ENCODE peak calls at places on chromosomes 3 and 15, in four cellular contexts. One of them, this sample, is unnamed.
A peak's percentile ranks its signal among the peaks of the same experiment; 100 is the strongest.

GRCh38 chr15:38895326-38896282 is 331.0 kb upstream of the RASGRP1 start:
- DNase-seq in IMR-90: peak; percentile 89
- DNase-seq in H9: no peak
- DNase-seq in H1: no peak
- DNase-seq in this sample: no peak

GRCh38 chr3:142930510-142930909 is 33.0 kb downstream of the PAQR9 start:
- DNase-seq in IMR-90: no peak
- DNase-seq in H9: no peak
- DNase-seq in H1: no peak
- DNase-seq in this sample: no peak

GRCh38 chr3:115838786-115839185 is 215.5 kb downstream of the GAP43 start:
- DNase-seq in IMR-90: no peak
- DNase-seq in H9: no peak
- DNase-seq in H1: no peak
- DNase-seq in this sample: no peak

GRCh38 chr15:92383528-92384326 is 10.0 kb upstream of the ST8SIA2 start:
- DNase-seq in IMR-90: peak; percentile 3
- DNase-seq in H9: peak; percentile 80
- DNase-seq in H1: peak; percentile 88
- DNase-seq in this sample: peak; percentile 83

GRCh38 chr15:90060797-90061196 is 41.5 kb downstream of the IDH2 start:
- DNase-seq in IMR-90: no peak
- DNase-seq in H9: no peak
- DNase-seq in H1: no peak
- DNase-seq in this sample: no peak

GRCh38 chr3:166531730-166532129 is 694.5 kb upstream of the BCHE start:
- DNase-seq in IMR-90: no peak
- DNase-seq in H9: no peak
- DNase-seq in H1: no peak
- DNase-seq in this sample: peak; percentile 21

GRCh38 chr3:48614044-48614443 is 4.6 kb upstream of the UQCRC1 start:
- DNase-seq in IMR-90: peak; percentile 82
- DNase-seq in H9: no peak
- DNase-seq in H1: no peak
- DNase-seq in this sample: no peak

GRCh38 chr3:100993309-100993708 is at the start of gene ABI3BP:
- DNase-seq in IMR-90: peak; percentile 89
- DNase-seq in H9: no peak
- DNase-seq in H1: no peak
- DNase-seq in this sample: peak; percentile 36

GRCh38 chr3:173826901-173827609 is 429.5 kb downstream of the NLGN1 start:
- DNase-seq in IMR-90: peak; percentile 66
- DNase-seq in H9: no peak
- DNase-seq in H1: no peak
- DNase-seq in this sample: no peak

GRCh38 chr3:152400912-152401311 is 132.2 kb downstream of the MBNL1 start:
- DNase-seq in IMR-90: peak; percentile 94
- DNase-seq in H9: no peak
- DNase-seq in H1: no peak
- DNase-seq in this sample: no peak

GRCh38 chr3:89145995-89146394 is 38.6 kb downstream of the EPHA3 start:
- DNase-seq in IMR-90: peak; percentile 86
- DNase-seq in H9: no peak
- DNase-seq in H1: no peak
- DNase-seq in this sample: peak; percentile 40

GRCh38 chr15:67107014-67107812 is 41.8 kb downstream of the SMAD3 start:
- DNase-seq in IMR-90: peak; percentile 100
- DNase-seq in H9: no peak
- DNase-seq in H1: no peak
- DNase-seq in this sample: no peak

GRCh38 chr15:84856731-84857417 is 27.6 kb upstream of the SLC28A1 start:
- DNase-seq in IMR-90: no peak
- DNase-seq in H9: no peak
- DNase-seq in H1: no peak
- DNase-seq in this sample: no peak

GRCh38 chr3:41143421-41144031 is 55.8 kb upstream of the CTNNB1 start:
- DNase-seq in IMR-90: no peak
- DNase-seq in H9: no peak
- DNase-seq in H1: no peak
- DNase-seq in this sample: no peak

GRCh38 chr3:129602730-129603560 is 3.5 kb downstream of the PLXND1 start:
- DNase-seq in IMR-90: peak; percentile 95
- DNase-seq in H9: peak; percentile 79
- DNase-seq in H1: no peak
- DNase-seq in this sample: peak; percentile 88

GRCh38 chr3:129688310-129688895 is 81.9 kb upstream of the PLXND1 start:
- DNase-seq in IMR-90: peak; percentile 74
- DNase-seq in H9: peak; percentile 65
- DNase-seq in H1: peak; percentile 75
- DNase-seq in this sample: peak; percentile 77

GRCh38 chr3:32194653-32195052 is 43.8 kb upstream of the CMTM8 start:
- DNase-seq in IMR-90: no peak
- DNase-seq in H9: no peak
- DNase-seq in H1: no peak
- DNase-seq in this sample: no peak

GRCh38 chr15:41507820-41508290 is 5.8 kb downstream of the LTK start:
- DNase-seq in IMR-90: no peak
- DNase-seq in H9: no peak
- DNase-seq in H1: no peak
- DNase-seq in this sample: no peak

GRCh38 chr15:91853501-91853967 is at the start of gene SLCO3A1:
- DNase-seq in IMR-90: peak; percentile 32
- DNase-seq in H9: peak; percentile 68
- DNase-seq in H1: no peak
- DNase-seq in this sample: peak; percentile 63

GRCh38 chr3:170331143-170331542 is 26.4 kb upstream of the SKIL start:
- DNase-seq in IMR-90: no peak
- DNase-seq in H9: no peak
- DNase-seq in H1: peak; percentile 29
- DNase-seq in this sample: no peak

GRCh38 chr3:133394561-133395311 is 5.1 kb upstream of the BFSP2 start:
- DNase-seq in IMR-90: peak; percentile 34
- DNase-seq in H9: no peak
- DNase-seq in H1: no peak
- DNase-seq in this sample: no peak

GRCh38 chr3:118127992-118128391 is 906.7 kb downstream of the IGSF11 start:
- DNase-seq in IMR-90: no peak
- DNase-seq in H9: no peak
- DNase-seq in H1: no peak
- DNase-seq in this sample: no peak

GRCh38 chr15:59642351-59642750 is 15.0 kb downstream of the GTF2A2 start:
- DNase-seq in IMR-90: no peak
- DNase-seq in H9: no peak
- DNase-seq in H1: no peak
- DNase-seq in this sample: no peak

GRCh38 chr15:59644757-59645156 is 12.6 kb downstream of the GTF2A2 start:
- DNase-seq in IMR-90: peak; percentile 52
- DNase-seq in H9: no peak
- DNase-seq in H1: no peak
- DNase-seq in this sample: no peak

GRCh38 chr15:59646271-59646670 is 11.0 kb downstream of the GTF2A2 start:
- DNase-seq in IMR-90: no peak
- DNase-seq in H9: no peak
- DNase-seq in H1: no peak
- DNase-seq in this sample: no peak

GRCh38 chr15:59649603-59650002 is 7.7 kb downstream of the GTF2A2 start:
- DNase-seq in IMR-90: peak; percentile 13
- DNase-seq in H9: no peak
- DNase-seq in H1: no peak
- DNase-seq in this sample: no peak

DNA sequence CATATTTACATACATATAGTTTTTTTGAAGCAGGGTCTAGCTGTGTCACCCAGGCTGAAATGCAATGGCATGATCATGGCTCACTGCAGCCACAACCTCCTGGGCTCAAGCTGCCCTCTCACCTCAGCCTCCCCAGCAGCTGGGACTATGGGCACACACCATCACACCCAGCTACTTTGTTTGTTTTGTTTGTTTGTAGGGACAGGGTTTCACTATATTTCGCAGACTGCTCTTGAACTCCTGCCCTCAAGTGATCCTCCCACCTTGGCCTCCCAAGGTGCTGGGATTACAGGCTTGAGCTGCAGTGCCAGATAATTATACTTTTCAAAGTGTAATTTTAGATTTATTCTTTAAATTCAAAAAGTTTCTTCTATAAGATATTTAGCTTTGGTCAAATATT is 10.2 kb downstream of the GTF2A2 start:
- DNase-seq in IMR-90: no peak
- DNase-seq in H9: no peak
- DNase-seq in H1: no peak
- DNase-seq in this sample: no peak
- H4K5ac ChIP-seq in IMR-90: no peak overlapping the region
- H4K5ac ChIP-seq in H9: no peak overlapping the region
- H4K5ac ChIP-seq in H1: no peak overlapping the region
- H4K5ac ChIP-seq in this sample: no peak overlapping the region

GRCh38 chr3:154952538-154952937 is 127.6 kb upstream of the MME start:
- DNase-seq in IMR-90: no peak
- DNase-seq in H9: no peak
- DNase-seq in H1: no peak
- DNase-seq in this sample: no peak
- H4K5ac ChIP-seq in IMR-90: no peak overlapping the region
- H4K5ac ChIP-seq in H9: no peak overlapping the region
- H4K5ac ChIP-seq in H1: no peak overlapping the region
- H4K5ac ChIP-seq in this sample: no peak overlapping the region

GRCh38 chr3:72327008-72327407 is 521.2 kb downstream of the SHQ1 start:
- DNase-seq in IMR-90: no peak
- DNase-seq in H9: no peak
- DNase-seq in H1: no peak
- DNase-seq in this sample: no peak
- H4K5ac ChIP-seq in IMR-90: no peak overlapping the region
- H4K5ac ChIP-seq in H9: no peak overlapping the region
- H4K5ac ChIP-seq in H1: no peak overlapping the region
- H4K5ac ChIP-seq in this sample: no peak overlapping the region

DNA sequence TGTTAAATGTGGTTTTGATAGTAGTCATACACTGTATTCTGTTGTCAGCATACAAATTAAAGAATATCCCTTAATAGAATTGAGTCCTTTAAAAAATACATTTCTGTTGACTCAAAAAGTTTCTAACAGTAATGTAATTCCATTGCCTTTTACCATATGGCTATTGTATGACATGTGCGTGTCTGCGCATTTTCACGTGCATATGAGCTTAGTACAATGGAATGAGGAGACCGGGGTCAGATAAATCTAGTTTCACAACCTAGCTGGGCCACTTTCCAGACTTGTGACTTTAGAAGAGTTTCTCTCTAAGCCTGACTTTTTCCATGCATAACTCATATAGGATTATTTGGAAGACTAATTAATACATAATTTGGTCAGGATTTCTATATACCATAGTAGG is 38.7 kb downstream of the ZBTB38 start:
- DNase-seq in IMR-90: peak; percentile 100
- DNase-seq in H9: no peak
- DNase-seq in H1: no peak
- DNase-seq in this sample: no peak
- H4K5ac ChIP-seq in IMR-90: peak overlapping the region; percentile 100
- H4K5ac ChIP-seq in H9: no peak overlapping the region
- H4K5ac ChIP-seq in H1: no peak overlapping the region
- H4K5ac ChIP-seq in this sample: no peak overlapping the region

DNA sequence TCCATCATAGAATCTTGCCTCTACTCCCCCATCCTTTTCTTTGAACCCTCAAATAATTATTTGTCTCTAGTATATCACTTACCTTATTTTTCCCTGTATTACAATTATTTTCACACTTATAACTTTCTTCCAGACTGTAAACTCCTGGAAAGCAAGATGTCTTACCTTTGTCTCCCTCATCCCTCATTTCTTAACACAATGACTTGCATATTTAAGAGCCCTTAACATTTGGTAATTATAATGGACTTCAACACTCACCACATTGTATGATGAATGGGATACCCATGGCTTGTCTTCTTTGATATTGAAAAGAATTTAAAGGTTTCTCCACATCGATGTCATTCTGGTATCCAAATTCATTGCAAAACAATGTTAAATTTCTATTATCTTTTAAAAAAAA is 81.4 kb upstream of the GUCA1C start:
- DNase-seq in IMR-90: no peak
- DNase-seq in H9: no peak
- DNase-seq in H1: no peak
- DNase-seq in this sample: no peak
- H4K5ac ChIP-seq in IMR-90: no peak overlapping the region
- H4K5ac ChIP-seq in H9: no peak overlapping the region
- H4K5ac ChIP-seq in H1: no peak overlapping the region
- H4K5ac ChIP-seq in this sample: no peak overlapping the region

GRCh38 chr3:14299767-14300166 is 102.6 kb upstream of the SLC6A6 start:
- DNase-seq in IMR-90: no peak
- DNase-seq in H9: no peak
- DNase-seq in H1: no peak
- DNase-seq in this sample: no peak
- H4K5ac ChIP-seq in IMR-90: no peak overlapping the region
- H4K5ac ChIP-seq in H9: no peak overlapping the region
- H4K5ac ChIP-seq in H1: no peak overlapping the region
- H4K5ac ChIP-seq in this sample: no peak overlapping the region

GRCh38 chr3:30139283-30139682 is 467.1 kb upstream of the TGFBR2 start:
- DNase-seq in IMR-90: no peak
- DNase-seq in H9: no peak
- DNase-seq in H1: no peak
- DNase-seq in this sample: no peak

GRCh38 chr3:30130391-30130790 is 476.0 kb upstream of the TGFBR2 start:
- DNase-seq in IMR-90: no peak
- DNase-seq in H9: no peak
- DNase-seq in H1: no peak
- DNase-seq in this sample: no peak

GRCh38 chr3:30140356-30140755 is 466.0 kb upstream of the TGFBR2 start:
- DNase-seq in IMR-90: no peak
- DNase-seq in H9: no peak
- DNase-seq in H1: no peak
- DNase-seq in this sample: no peak

GRCh38 chr3:30131171-30131570 is 475.2 kb upstream of the TGFBR2 start:
- DNase-seq in IMR-90: no peak
- DNase-seq in H9: no peak
- DNase-seq in H1: no peak
- DNase-seq in this sample: no peak

DNA sequence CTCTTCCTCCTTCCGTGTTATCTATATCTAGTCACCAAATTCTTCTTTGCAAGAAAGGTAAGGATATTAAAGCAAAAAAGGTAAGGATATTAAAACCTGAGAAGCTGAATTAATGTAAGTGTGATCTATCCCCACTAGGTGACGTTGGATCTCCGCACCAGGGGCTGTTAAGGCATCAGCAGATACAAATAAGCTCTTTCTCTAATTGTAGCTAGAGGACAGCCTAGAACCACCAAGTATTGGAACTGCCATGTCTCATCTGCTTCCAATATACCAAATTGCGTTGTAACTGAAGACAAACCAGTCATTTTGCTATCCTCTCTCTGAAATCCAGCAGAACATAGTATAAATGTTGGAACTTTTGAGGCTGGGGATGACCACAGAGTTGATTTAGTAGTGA is 471.2 kb upstream of the TGFBR2 start:
- DNase-seq in IMR-90: no peak
- DNase-seq in H9: no peak
- DNase-seq in H1: no peak
- DNase-seq in this sample: peak; percentile 23
- H4K5ac ChIP-seq in IMR-90: no peak overlapping the region
- H4K5ac ChIP-seq in H9: no peak overlapping the region
- H4K5ac ChIP-seq in H1: no peak overlapping the region
- H4K5ac ChIP-seq in this sample: no peak overlapping the region

This sample was measured in mesendoderm.